ENCODE peak calls at places on chromosomes 11 and 22, in four cellular contexts. M is left ventricle myocardium inferior, O is fibroblast of lung, X is fibroblast of mammary gland. I is an unnamed sample.

GRCh38 chr11:96101146-96101545 is 177.2 kb upstream of the MTMR2 start:
- DNase-seq in M (no peak), O (peak), X (no peak), I (no peak)

GRCh38 chr11:7522546-7522945 is 8.7 kb downstream of the PPFIBP2 start:
- DNase-seq in O (no peak), M (no peak), X (no peak), I (peak)

GRCh38 chr11:86021390-86021789 is 47.5 kb downstream of the PICALM start:
- DNase-seq in M (no peak), X (no peak), O (no peak), I (no peak)

GRCh38 chr11:124277809-124278208 is 21.6 kb downstream of the OR8G5 start:
- DNase-seq in X (no peak), O (no peak), M (no peak), I (no peak)

GRCh38 chr11:95453616-95454118 is 222.7 kb upstream of the SESN3 start:
- DNase-seq in M (peak), X (no peak), O (peak), I (peak)

GRCh38 chr11:86046111-86046510 is 22.8 kb downstream of the PICALM start:
- DNase-seq in X (peak), M (no peak), O (peak), I (no peak)

GRCh38 chr22:26568207-26568706 is 21.7 kb downstream of the TPST2 start:
- DNase-seq in O (peak), X (no peak), M (no peak), I (no peak)

GRCh38 chr11:35539781-35540281 is 14.4 kb upstream of the PAMR1 start:
- DNase-seq in X (peak), O (peak), M (peak), I (no peak)

GRCh38 chr22:20463324-20464095 is 25.9 kb upstream of the SCARF2 start:
- DNase-seq in O (no peak), M (no peak), X (no peak), I (no peak)

GRCh38 chr11:113896156-113896879 is 8.3 kb upstream of the HTR3B start:
- DNase-seq in M (no peak), O (peak), X (peak), I (no peak)

GRCh38 chr22:37012262-37012904 is 6.9 kb downstream of the TST start:
- DNase-seq in X (no peak), O (no peak), M (peak), I (no peak)

GRCh38 chr22:28410050-28410816 is 269.4 kb downstream of the TTC28 start:
- DNase-seq in O (peak), M (no peak), X (peak), I (no peak)

GRCh38 chr11:69304258-69304657 is 10.3 kb downstream of the MYEOV start:
- DNase-seq in M (no peak), X (no peak), O (no peak), I (no peak)

GRCh38 chr22:49608228-49608627 is 219.4 kb downstream of the BRD1 start:
- DNase-seq in M (no peak), X (no peak), O (no peak), I (no peak)

DNA sequence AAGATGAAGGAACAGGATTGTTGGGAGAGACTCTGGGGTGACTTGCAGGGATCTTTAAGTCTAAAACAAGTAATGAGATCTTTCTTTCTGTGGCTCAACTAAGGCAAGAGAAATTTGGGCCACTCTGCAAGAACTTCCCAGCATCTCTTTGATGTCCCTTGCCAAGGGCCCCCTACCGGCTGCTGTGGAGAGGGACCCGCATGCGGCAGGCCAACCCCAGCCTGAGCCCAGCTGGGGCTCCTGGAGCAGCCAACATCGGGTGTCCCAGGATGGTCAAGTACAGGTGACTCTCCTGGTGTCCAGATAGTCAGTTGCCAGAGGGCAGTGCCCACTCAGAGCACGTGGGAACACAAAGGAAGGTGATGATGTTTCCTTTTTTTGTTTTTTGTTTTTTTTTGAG is 363.2 kb downstream of the TBC1D22A start:
- DNase-seq in X (peak), O (no peak), M (no peak), I (no peak)
- TF ChIP-seq CTCF in X (peak), O (peak), M (no peak), I (no peak)

GRCh38 chr11:19422257-19422656 is 181.5 kb upstream of the E2F8 start:
- DNase-seq in O (no peak), M (no peak), X (no peak), I (no peak)

GRCh38 chr11:19418221-19418620 is 177.5 kb upstream of the E2F8 start:
- DNase-seq in M (no peak), O (no peak), X (no peak), I (no peak)

GRCh38 chr11:19421134-19421533 is 180.4 kb upstream of the E2F8 start:
- DNase-seq in M (no peak), X (no peak), O (no peak), I (no peak)

GRCh38 chr11:19419021-19419750 is 178.4 kb upstream of the E2F8 start:
- DNase-seq in M (no peak), X (peak), O (peak), I (no peak)

DNA sequence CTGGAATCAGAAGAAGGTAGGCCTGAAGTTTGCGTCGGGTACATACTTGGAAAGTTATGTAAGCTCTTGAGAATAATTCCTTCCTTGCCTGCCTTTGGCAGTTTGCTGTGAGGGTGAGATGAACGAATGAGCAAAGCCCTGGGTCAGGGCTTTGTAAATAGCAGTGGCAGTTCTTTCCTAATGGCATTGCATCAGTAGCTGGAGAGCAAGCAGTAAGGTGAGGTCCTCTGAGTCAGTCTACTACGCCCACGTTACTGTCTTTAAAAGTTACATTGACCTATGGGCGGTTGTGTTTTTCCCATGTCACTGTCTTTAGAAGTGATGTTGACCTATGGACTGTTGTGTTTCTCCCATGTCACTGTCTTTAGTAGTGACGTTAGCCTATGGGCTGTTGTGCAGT is 179.1 kb upstream of the E2F8 start:
- DNase-seq in O (peak), X (peak), M (no peak), I (no peak)
- H3K4me3 ChIP-seq in O (no peak), X (no peak), M (no peak), I (no peak)

GRCh38 chr11:128022007-128022368 is 565.4 kb downstream of the ETS1 start:
- DNase-seq in X (peak), O (peak), M (no peak), I (no peak)

GRCh38 chr11:128018692-128019091 is 568.7 kb downstream of the ETS1 start:
- DNase-seq in M (no peak), O (peak), X (no peak), I (no peak)

GRCh38 chr11:128026596-128026995 is 560.8 kb downstream of the ETS1 start:
- DNase-seq in M (no peak), O (peak), X (peak), I (no peak)

GRCh38 chr11:128022761-128023160 is 564.6 kb downstream of the ETS1 start:
- DNase-seq in X (no peak), O (no peak), M (no peak), I (no peak)

GRCh38 chr11:128021304-128022006 is 565.9 kb downstream of the ETS1 start:
- DNase-seq in M (no peak), X (no peak), O (peak), I (no peak)
- TF ChIP-seq CTCF in M (peak), X (peak), O (peak), I (no peak)

GRCh38 chr11:31809543-31809856 is 1.6 kb downstream of the PAX6 start:
- DNase-seq in M (no peak), O (peak), X (no peak), I (no peak)

GRCh38 chr11:31808268-31808667 is 2.9 kb downstream of the PAX6 start:
- DNase-seq in O (peak), X (no peak), M (no peak), I (no peak)

GRCh38 chr11:31809857-31810778 is 1.0 kb downstream of the PAX6 start:
- DNase-seq in M (no peak), X (peak), O (peak), I (no peak)

GRCh38 chr11:31807791-31808074 is 3.4 kb downstream of the PAX6 start:
- DNase-seq in O (no peak), X (no peak), M (no peak), I (no peak)

DNA sequence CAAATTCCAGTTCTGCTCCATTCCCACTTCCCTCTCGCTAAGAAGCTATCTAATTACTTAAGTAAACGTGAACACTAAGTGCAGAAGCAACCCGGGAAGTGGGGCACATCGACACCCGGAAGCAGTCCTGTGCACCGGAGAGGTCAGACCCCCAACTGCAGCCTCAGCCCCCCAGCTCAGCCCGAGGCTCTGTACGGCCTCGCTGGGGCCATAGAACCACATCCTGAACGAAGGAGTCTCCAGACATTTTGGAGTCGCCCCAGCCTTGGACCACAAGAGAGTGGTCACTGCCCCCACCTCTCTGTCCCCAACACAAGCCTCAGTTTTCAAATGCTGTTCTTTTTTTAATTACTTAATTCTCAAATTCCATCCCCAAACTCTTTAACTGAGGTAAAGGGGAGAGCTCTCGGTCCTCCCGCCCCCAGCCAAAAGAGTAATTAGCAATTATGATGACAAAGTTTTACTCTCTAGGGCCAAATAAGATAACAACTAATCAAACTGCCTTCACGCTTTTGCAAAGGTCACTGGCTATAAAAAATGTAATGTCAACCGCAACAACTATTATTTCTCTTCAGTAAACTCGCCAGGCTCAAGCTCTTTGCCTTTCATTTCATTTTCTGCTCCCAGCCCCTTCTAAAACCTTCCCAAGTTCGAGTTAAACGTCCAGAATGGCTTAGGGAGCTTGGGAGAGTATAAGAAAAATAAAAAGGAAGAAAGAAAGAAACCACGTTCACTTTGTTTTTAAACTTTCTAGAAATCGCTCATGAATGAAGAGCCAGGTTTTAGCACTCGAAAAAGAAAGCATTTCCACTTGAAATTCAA is 2.2 kb downstream of the PAX6 start:
- DNase-seq in X (no peak), O (peak), M (no peak), I (no peak)
- H3K4me3 ChIP-seq in X (no peak), O (no peak), M (peak), I (no peak)

GRCh38 chr11:118902336-118903203 is 18.9 kb downstream of the CXCR5 start:
- DNase-seq in O (no peak), M (no peak), X (no peak), I (no peak)

GRCh38 chr11:118900535-118901384 is 17.1 kb downstream of the CXCR5 start:
- DNase-seq in M (no peak), X (no peak), O (no peak), I (no peak)

GRCh38 chr11:118899706-118900360 is 16.1 kb downstream of the CXCR5 start:
- DNase-seq in O (no peak), M (no peak), X (no peak), I (no peak)

GRCh38 chr11:118903204-118904015 is 19.7 kb downstream of the CXCR5 start:
- DNase-seq in O (no peak), X (no peak), M (no peak), I (no peak)

DNA sequence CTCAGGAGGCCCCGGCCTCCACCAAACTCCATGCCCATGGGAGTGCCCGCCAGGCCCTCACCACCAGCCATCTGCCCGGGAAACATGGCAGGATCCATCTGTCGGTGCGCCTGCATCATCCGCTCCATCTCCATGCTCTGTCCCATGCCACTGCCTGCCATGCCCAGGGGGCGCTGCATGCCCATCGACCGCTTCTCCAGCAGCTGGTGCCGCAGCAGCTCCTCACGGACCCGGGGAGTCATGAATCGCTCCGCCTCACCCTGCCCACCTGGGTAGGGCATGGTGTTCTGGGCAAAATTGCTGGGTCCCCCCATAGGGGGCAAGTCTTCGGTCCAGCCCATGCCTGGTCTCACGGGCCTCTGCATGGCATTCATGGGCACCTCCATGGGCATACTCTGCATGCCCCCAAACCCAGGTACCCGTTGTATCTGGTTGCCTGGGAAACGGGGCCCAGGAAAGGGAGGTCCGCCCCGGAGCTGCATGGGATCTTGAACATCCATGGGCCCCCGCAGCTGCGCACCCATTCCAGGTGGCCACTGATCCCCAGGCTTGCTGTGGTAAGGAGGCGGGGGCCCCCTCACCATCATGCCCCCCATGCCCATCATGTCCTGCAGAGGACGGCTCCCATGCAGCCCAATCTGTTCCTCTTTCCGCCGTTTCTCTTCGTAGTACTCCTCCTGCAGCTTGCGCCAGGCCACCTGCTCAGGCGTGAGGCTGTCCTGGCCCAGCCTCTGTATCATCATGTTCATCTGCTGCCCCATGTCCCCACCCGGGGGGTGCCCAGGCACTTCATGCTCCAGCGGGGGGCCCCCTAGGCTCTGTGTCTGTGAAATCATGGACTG is 18.0 kb downstream of the CXCR5 start:
- DNase-seq in M (no peak), X (no peak), O (no peak), I (no peak)
- TF ChIP-seq CTCF in M (no peak), X (no peak), O (peak), I (no peak)

GRCh38 chr11:44466531-44467179 is 98.8 kb upstream of the CD82 start:
- DNase-seq in X (no peak), O (no peak), M (no peak), I (no peak)

GRCh38 chr11:44467931-44468330 is 97.5 kb upstream of the CD82 start:
- DNase-seq in M (no peak), O (no peak), X (no peak), I (no peak)

GRCh38 chr11:44467413-44467812 is 98.0 kb upstream of the CD82 start:
- DNase-seq in M (no peak), X (no peak), O (no peak), I (no peak)

GRCh38 chr11:44464741-44465140 is 100.7 kb upstream of the CD82 start:
- DNase-seq in O (no peak), M (no peak), X (peak), I (no peak)

DNA sequence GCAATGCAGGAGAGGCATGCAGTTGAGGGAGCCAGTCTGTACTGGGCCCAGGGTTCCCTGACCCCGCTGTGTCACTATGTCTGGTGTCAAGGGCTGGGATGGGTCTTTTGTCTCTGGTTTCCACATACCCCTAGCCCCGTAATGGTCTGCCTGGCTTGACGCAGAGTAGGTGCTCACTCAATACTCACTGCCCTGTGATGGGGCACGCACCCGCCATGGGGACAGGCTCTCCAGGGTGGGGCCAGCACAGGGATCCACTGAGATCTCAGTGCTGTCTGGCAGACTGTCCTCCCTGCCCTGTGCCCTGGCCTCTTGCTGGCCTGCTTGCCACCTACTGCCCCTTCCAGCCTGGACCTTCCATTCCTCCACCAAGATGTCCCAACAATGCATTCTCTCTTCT is 101.7 kb upstream of the CD82 start:
- DNase-seq in M (no peak), X (no peak), O (no peak), I (peak)
- H3K4me3 ChIP-seq in M (no peak), X (no peak), O (no peak), I (no peak)

DNA sequence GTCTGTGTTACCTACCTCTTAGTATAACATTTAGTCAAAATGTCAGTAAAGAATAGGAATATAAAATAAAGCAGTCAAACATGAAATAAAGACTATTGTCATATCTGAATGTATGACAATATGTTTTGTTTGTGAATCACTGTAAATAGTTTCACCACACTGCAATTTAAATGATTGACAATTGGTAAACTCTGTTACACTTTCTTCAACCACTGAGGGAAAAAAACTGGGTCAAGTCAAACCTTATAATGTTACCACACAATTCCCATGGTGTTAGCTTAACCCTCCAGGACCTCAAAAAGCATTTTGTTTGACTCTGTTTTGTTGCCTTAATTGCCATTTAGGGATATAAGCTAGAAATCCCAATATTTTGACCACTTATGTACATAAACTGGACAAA is 10.5 kb upstream of the MMP13 start:
- DNase-seq in M (no peak), X (peak), O (peak), I (no peak)
- TF ChIP-seq CTCF in M (no peak), X (no peak), O (no peak), I (no peak)

GRCh38 chr22:47354668-47355387 is 592.4 kb downstream of the TBC1D22A start:
- DNase-seq in M (no peak), X (no peak), O (no peak), I (peak)
- H3K4me3 ChIP-seq in M (no peak), X (no peak), O (no peak), I (no peak)

I was measured in coronary artery.